ENCODE peak calls at places on chromosomes 2 and 18, in nine cellular contexts. U, P, H, D, Q, Y, Z, C and X are unnamed samples.

GRCh38 chr18:8703181-8703638 is 2.1 kb upstream of the MTCL1 start:
- DNase-seq in Y (no peak), Z (no peak), P (no peak), D (no peak), U (no peak), H (no peak), C (no peak), Q (no peak), X (no peak)

GRCh38 chr18:11955299-11956029 is 25.8 kb upstream of the IMPA2 start:
- DNase-seq in Y (peak), C (no peak), U (no peak), Q (peak), D (peak), H (peak), Z (no peak), P (no peak), X (peak)

GRCh38 chr2:137255990-137256389 is 490.6 kb downstream of the THSD7B start:
- DNase-seq in U (peak), Q (no peak), D (peak), H (peak), P (no peak), Y (no peak), C (no peak), Z (no peak), X (peak)

GRCh38 chr18:55229682-55230081 is 270.4 kb upstream of the CCDC68 start:
- DNase-seq in D (peak), C (no peak), H (no peak), U (no peak), P (no peak), Q (no peak), Z (no peak), Y (no peak), X (no peak)

GRCh38 chr2:160044728-160045127 is 17.7 kb downstream of the PLA2R1 start:
- DNase-seq in Y (no peak), U (no peak), Z (no peak), C (no peak), Q (no peak), H (no peak), D (no peak), P (no peak), X (no peak)

GRCh38 chr2:198127627-198128026 is 323.2 kb downstream of the PLCL1 start:
- DNase-seq in U (peak), H (peak), Y (peak), Z (peak), Q (peak), C (peak), D (peak), P (no peak), X (peak)

GRCh38 chr2:44638649-44639048 is 276.9 kb downstream of the CAMKMT start:
- DNase-seq in P (no peak), D (no peak), U (no peak), Z (peak), Y (no peak), Q (no peak), C (no peak), H (no peak), X (no peak)

GRCh38 chr2:73984203-73984921 is at the start of gene TET3:
- DNase-seq in U (no peak), Y (peak), C (peak), H (no peak), Z (no peak), D (peak), Q (no peak), P (peak), X (no peak)

GRCh38 chr2:42142476-42143184 is 26.5 kb upstream of the EML4 start:
- DNase-seq in C (no peak), U (no peak), Z (no peak), Q (peak), P (no peak), D (peak), Y (peak), H (peak), X (peak)

GRCh38 chr2:26316041-26316440 is 29.9 kb upstream of the SELENOI start:
- DNase-seq in U (no peak), P (no peak), Q (peak), C (no peak), D (peak), H (no peak), Z (no peak), Y (peak), X (no peak)

DNA sequence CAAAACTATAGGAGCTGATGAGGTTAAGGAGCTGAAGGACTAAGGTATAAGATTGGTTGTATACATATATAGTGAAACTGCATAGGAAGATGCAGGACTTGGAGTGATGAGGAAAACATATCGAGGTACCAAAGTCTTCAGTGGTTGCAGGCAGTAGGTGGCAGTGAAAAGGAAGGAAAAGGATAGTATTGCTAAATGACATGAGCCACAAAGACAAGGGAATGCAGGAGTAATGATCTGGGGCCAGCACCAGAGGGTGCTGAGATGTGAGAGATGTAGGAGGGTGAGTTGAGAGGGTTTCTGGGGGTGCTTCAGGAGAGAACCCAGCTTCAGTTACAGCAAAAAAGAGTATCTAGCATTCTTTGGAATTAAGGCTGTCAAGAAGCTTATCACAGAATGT is 172.2 kb upstream of the MYO3B start:
- DNase-seq in P (no peak), Z (no peak), Q (no peak), C (no peak), Y (peak), H (no peak), D (no peak), U (peak), X (no peak)
- TF ChIP-seq CTCF in P (no peak), Z (no peak), Q (peak), C (no peak), Y (no peak), H (no peak), D (peak), U (peak), X (no peak)

GRCh38 chr2:9897331-9897737 is 54.1 kb downstream of the TAF1B start:
- DNase-seq in U (peak), C (peak), Z (peak), Y (peak), P (no peak), D (peak), Q (peak), H (peak), X (peak)

GRCh38 chr2:9892236-9892635 is 49.0 kb downstream of the TAF1B start:
- DNase-seq in C (no peak), Z (no peak), U (no peak), D (no peak), Q (no peak), P (no peak), H (no peak), Y (no peak), X (no peak)

GRCh38 chr2:9897796-9898195 is 53.7 kb upstream of the GRHL1 start:
- DNase-seq in Y (no peak), U (no peak), Z (no peak), H (peak), Q (peak), C (no peak), D (no peak), P (no peak), X (no peak)

GRCh38 chr2:9896216-9896615 is 52.9 kb downstream of the TAF1B start:
- DNase-seq in U (no peak), D (no peak), Q (no peak), H (no peak), P (no peak), Y (no peak), C (no peak), Z (no peak), X (no peak)

GRCh38 chr2:9895669-9896068 is 52.4 kb downstream of the TAF1B start:
- DNase-seq in Q (no peak), Y (no peak), U (no peak), P (no peak), D (no peak), Z (no peak), H (no peak), C (peak), X (no peak)
- H3K4me3 ChIP-seq in Q (no peak), Y (no peak), U (no peak), P (no peak), D (no peak), Z (no peak), H (no peak), C (peak), X (no peak)

GRCh38 chr2:134782792-134783191 is 55.6 kb upstream of the ACMSD start:
- DNase-seq in D (no peak), U (no peak), Y (no peak), P (no peak), H (peak), Z (no peak), Q (peak), C (peak), X (peak)
- TF ChIP-seq CTCF in D (no peak), U (peak), Y (no peak), P (peak), H (peak), Z (peak), Q (peak), C (peak), X (peak)

DNA sequence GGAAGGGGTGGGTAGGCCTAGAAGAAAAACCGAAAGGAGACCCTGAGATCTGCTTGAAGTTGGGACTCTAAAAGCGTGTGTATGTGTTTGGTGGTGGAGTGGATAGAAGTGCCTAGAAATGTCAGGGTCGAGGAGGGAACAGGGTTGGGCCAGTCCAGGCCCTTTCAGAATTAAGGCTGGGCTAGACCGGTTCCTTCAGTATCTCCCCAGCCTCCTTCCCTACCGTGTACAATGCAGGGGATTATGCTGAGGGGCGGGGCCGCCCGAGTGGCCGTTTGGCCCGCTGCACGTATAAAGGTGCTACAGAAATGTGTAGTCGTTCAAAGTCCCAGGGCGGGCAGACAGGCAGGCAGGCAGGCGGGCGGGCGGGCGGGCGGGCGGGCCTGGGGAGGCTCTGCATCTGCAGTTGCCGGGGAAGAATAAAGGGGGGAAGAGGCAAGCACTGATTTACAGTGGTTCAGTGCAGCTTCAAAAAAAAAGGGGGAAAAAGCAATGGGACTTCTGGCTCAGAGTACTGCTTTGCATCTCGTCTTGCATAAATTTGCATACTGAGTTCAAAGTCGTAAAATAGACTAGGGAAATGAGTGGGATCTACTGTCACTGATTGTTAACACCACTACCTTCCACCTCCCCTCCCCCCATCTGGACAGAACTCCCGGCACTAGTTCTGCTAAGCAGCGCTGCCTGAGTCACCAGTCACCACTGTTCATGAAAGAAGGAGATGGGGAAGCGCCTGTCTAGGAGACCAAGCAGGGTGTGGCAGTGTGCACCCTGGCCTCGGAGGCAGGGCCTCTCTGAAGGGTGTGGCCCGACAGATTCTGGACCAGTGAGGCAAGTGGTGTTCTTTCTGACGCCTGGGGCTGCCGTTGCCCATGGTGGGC is 3.6 kb downstream of the IGFBP2 start:
- DNase-seq in Q (peak), H (peak), C (peak), P (peak), Y (peak), Z (no peak), D (peak), U (peak), X (peak)
- H3K4me3 ChIP-seq in Q (peak), H (no peak), C (no peak), P (no peak), Y (no peak), Z (peak), D (no peak), U (peak), X (no peak)

DNA sequence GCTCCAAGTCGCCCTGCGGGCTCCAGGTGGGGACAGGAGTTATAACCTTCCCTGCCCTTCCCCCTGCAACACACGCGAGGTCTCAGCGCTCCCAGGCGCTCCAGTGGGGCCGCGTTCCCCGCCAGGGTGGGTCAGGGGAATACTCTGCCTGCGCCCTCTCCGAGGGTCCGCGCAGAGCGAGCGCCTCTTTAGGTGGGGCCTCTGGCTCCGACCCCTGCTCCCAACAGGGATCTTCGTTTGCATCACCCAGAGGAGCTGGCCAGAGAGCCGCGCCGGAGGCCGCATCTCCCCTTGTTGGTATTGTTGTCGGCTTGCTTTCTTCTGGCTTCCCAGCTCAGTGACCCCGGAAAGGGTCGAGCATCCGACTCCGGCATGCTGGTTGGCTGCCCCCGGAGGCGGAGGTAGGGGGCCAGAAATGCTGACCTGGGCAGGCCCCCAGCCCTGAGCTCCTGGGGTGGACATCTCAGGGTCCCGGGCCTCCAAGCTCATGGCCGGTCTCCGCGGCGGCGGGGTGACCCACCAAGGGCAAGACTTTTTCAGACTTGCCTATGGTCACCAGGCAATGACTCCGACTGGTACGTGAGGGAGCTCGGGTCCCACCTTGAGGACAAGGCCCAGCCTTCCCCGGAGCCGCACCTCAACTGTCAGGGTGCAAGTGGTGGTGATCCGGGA is 11.2 kb upstream of the EN1 start:
- DNase-seq in D (no peak), C (no peak), Q (no peak), Z (no peak), Y (no peak), P (no peak), U (no peak), H (no peak), X (no peak)
- TF ChIP-seq CTCF in D (no peak), C (no peak), Q (no peak), Z (no peak), Y (no peak), P (no peak), U (no peak), H (no peak), X (no peak)

DNA sequence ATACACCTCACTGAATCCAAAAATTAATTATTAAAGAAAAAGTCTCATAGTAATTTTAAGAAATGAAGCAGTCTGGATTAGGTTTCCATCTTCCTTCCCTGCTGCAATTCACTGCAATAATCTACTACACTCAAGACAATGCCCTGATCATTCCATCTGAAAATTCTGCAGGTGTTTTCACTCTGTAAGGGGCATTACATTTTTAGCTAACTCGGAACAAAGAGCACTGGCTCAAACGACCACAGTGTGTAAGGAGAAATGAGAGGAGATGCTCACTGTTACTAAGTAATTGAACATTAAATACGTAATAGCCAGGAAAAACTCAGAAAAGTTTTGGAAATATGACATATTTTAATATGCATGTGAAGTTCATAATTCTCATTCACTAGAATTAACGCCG is 1.3 kb downstream of the B4GALT6 start:
- DNase-seq in Y (no peak), P (no peak), H (no peak), C (no peak), Q (no peak), U (no peak), Z (no peak), D (no peak), X (no peak)
- H3K4me3 ChIP-seq in Y (peak), P (no peak), H (no peak), C (no peak), Q (no peak), U (peak), Z (no peak), D (no peak), X (no peak)

GRCh38 chr2:109045505-109045904 is 56.5 kb upstream of the EDAR start:
- DNase-seq in Y (no peak), Z (no peak), H (no peak), C (no peak), U (no peak), D (peak), P (no peak), Q (no peak), X (no peak)

GRCh38 chr2:109048159-109048558 is 59.1 kb upstream of the EDAR start:
- DNase-seq in U (no peak), H (no peak), P (no peak), D (no peak), C (no peak), Y (no peak), Z (no peak), Q (no peak), X (no peak)

GRCh38 chr2:109049022-109049421 is 60.0 kb upstream of the EDAR start:
- DNase-seq in Q (no peak), D (no peak), U (no peak), C (no peak), Z (no peak), P (no peak), Y (no peak), H (no peak), X (no peak)

GRCh38 chr2:109052922-109053321 is 63.9 kb upstream of the EDAR start:
- DNase-seq in D (no peak), C (no peak), Q (no peak), U (no peak), P (no peak), H (no peak), Y (no peak), Z (no peak), X (no peak)

GRCh38 chr2:109046925-109047508 is 58.0 kb upstream of the EDAR start:
- DNase-seq in D (no peak), Q (no peak), U (no peak), Z (no peak), Y (peak), H (no peak), P (no peak), C (no peak), X (no peak)
- TF ChIP-seq CTCF in D (peak), Q (no peak), U (no peak), Z (no peak), Y (no peak), H (no peak), P (no peak), C (no peak), X (no peak)